ENCODE peak calls at places on chromosomes 7 and 10, in nine cellular contexts. One of them, this sample, is unnamed.

GRCh38 chr7:129514683-129515082 is 12.4 kb downstream of the SMKR1 start:
- DNase-seq in SHP77 treated with DMSO at 0.1 percent for 48 hours: no peak
- DNase-seq in AG04450: no peak
- DNase-seq in HT-29: no peak
- DNase-seq in H54: peak
- DNase-seq in tibial nerve: no peak
- DNase-seq in left cardiac atrium: no peak
- DNase-seq in stimulated activated CD4-positive, alpha-beta T cell treated with anti-CD3 and anti-CD28 coated beads, Interleukin-2, amount 100 ng/mL, for 48 hours: no peak
- DNase-seq in astrocyte: no peak
- DNase-seq in this sample: no peak

GRCh38 chr7:16708980-16709379 is 44.6 kb upstream of the TSPAN13 start:
- DNase-seq in SHP77 treated with DMSO at 0.1 percent for 48 hours: no peak
- DNase-seq in AG04450: peak
- DNase-seq in HT-29: no peak
- DNase-seq in H54: peak
- DNase-seq in tibial nerve: no peak
- DNase-seq in left cardiac atrium: no peak
- DNase-seq in stimulated activated CD4-positive, alpha-beta T cell treated with anti-CD3 and anti-CD28 coated beads, Interleukin-2, amount 100 ng/mL, for 48 hours: no peak
- DNase-seq in astrocyte: peak
- DNase-seq in this sample: peak

GRCh38 chr10:124020871-124021823 is 72.3 kb downstream of the CHST15 start:
- DNase-seq in SHP77 treated with DMSO at 0.1 percent for 48 hours: no peak
- DNase-seq in AG04450: no peak
- DNase-seq in HT-29: no peak
- DNase-seq in H54: no peak
- DNase-seq in tibial nerve: no peak
- DNase-seq in left cardiac atrium: no peak
- DNase-seq in stimulated activated CD4-positive, alpha-beta T cell treated with anti-CD3 and anti-CD28 coated beads, Interleukin-2, amount 100 ng/mL, for 48 hours: no peak
- DNase-seq in astrocyte: no peak
- DNase-seq in this sample: no peak

GRCh38 chr10:47451998-47452494 is 31.9 kb downstream of the ANXA8 start:
- DNase-seq in SHP77 treated with DMSO at 0.1 percent for 48 hours: no peak
- DNase-seq in AG04450: no peak
- DNase-seq in HT-29: no peak
- DNase-seq in H54: no peak
- DNase-seq in tibial nerve: no peak
- DNase-seq in left cardiac atrium: no peak
- DNase-seq in stimulated activated CD4-positive, alpha-beta T cell treated with anti-CD3 and anti-CD28 coated beads, Interleukin-2, amount 100 ng/mL, for 48 hours: no peak
- DNase-seq in astrocyte: no peak
- DNase-seq in this sample: no peak

GRCh38 chr7:44756904-44757303 is 8.3 kb downstream of the ZMIZ2 start:
- DNase-seq in SHP77 treated with DMSO at 0.1 percent for 48 hours: no peak
- DNase-seq in AG04450: no peak
- DNase-seq in HT-29: no peak
- DNase-seq in H54: no peak
- DNase-seq in tibial nerve: no peak
- DNase-seq in left cardiac atrium: no peak
- DNase-seq in stimulated activated CD4-positive, alpha-beta T cell treated with anti-CD3 and anti-CD28 coated beads, Interleukin-2, amount 100 ng/mL, for 48 hours: no peak
- DNase-seq in astrocyte: no peak
- DNase-seq in this sample: no peak

GRCh38 chr7:25223206-25223605 is 5.1 kb downstream of the NPVF start:
- DNase-seq in SHP77 treated with DMSO at 0.1 percent for 48 hours: no peak
- DNase-seq in AG04450: no peak
- DNase-seq in HT-29: no peak
- DNase-seq in H54: no peak
- DNase-seq in tibial nerve: no peak
- DNase-seq in left cardiac atrium: no peak
- DNase-seq in stimulated activated CD4-positive, alpha-beta T cell treated with anti-CD3 and anti-CD28 coated beads, Interleukin-2, amount 100 ng/mL, for 48 hours: no peak
- DNase-seq in astrocyte: no peak
- DNase-seq in this sample: no peak

GRCh38 chr7:17185690-17186070 is 112.8 kb upstream of the AHR start:
- DNase-seq in SHP77 treated with DMSO at 0.1 percent for 48 hours: no peak
- DNase-seq in AG04450: peak
- DNase-seq in HT-29: peak
- DNase-seq in H54: peak
- DNase-seq in tibial nerve: no peak
- DNase-seq in left cardiac atrium: no peak
- DNase-seq in stimulated activated CD4-positive, alpha-beta T cell treated with anti-CD3 and anti-CD28 coated beads, Interleukin-2, amount 100 ng/mL, for 48 hours: no peak
- DNase-seq in astrocyte: peak
- DNase-seq in this sample: no peak

GRCh38 chr10:79070091-79070610 is 1.4 kb downstream of the ZMIZ1 start:
- DNase-seq in SHP77 treated with DMSO at 0.1 percent for 48 hours: no peak
- DNase-seq in AG04450: no peak
- DNase-seq in HT-29: peak
- DNase-seq in H54: peak
- DNase-seq in tibial nerve: no peak
- DNase-seq in left cardiac atrium: peak
- DNase-seq in stimulated activated CD4-positive, alpha-beta T cell treated with anti-CD3 and anti-CD28 coated beads, Interleukin-2, amount 100 ng/mL, for 48 hours: no peak
- DNase-seq in astrocyte: no peak
- DNase-seq in this sample: peak

GRCh38 chr10:90420637-90421318 is 437.1 kb downstream of the HTR7 start:
- DNase-seq in SHP77 treated with DMSO at 0.1 percent for 48 hours: no peak
- DNase-seq in AG04450: no peak
- DNase-seq in HT-29: no peak
- DNase-seq in H54: no peak
- DNase-seq in tibial nerve: no peak
- DNase-seq in left cardiac atrium: no peak
- DNase-seq in stimulated activated CD4-positive, alpha-beta T cell treated with anti-CD3 and anti-CD28 coated beads, Interleukin-2, amount 100 ng/mL, for 48 hours: no peak
- DNase-seq in astrocyte: no peak
- DNase-seq in this sample: no peak

GRCh38 chr7:47511698-47512370 is 70.1 kb downstream of the TNS3 start:
- DNase-seq in SHP77 treated with DMSO at 0.1 percent for 48 hours: no peak
- DNase-seq in AG04450: no peak
- DNase-seq in HT-29: no peak
- DNase-seq in H54: no peak
- DNase-seq in tibial nerve: no peak
- DNase-seq in left cardiac atrium: no peak
- DNase-seq in stimulated activated CD4-positive, alpha-beta T cell treated with anti-CD3 and anti-CD28 coated beads, Interleukin-2, amount 100 ng/mL, for 48 hours: no peak
- DNase-seq in astrocyte: no peak
- DNase-seq in this sample: no peak

GRCh38 chr7:34036972-34037792 is 131.8 kb downstream of the BMPER start:
- DNase-seq in SHP77 treated with DMSO at 0.1 percent for 48 hours: no peak
- DNase-seq in AG04450: no peak
- DNase-seq in HT-29: peak
- DNase-seq in H54: no peak
- DNase-seq in tibial nerve: no peak
- DNase-seq in left cardiac atrium: no peak
- DNase-seq in stimulated activated CD4-positive, alpha-beta T cell treated with anti-CD3 and anti-CD28 coated beads, Interleukin-2, amount 100 ng/mL, for 48 hours: no peak
- DNase-seq in astrocyte: no peak
- DNase-seq in this sample: no peak

This sample was measured in Caki2.